ENCODE peak calls at places on chromosomes 13 and 19, in seven cellular contexts. One of them, this sample, is unnamed.

GRCh38 chr13:35191883-35192282 is 249.8 kb downstream of the NBEA start:
- DNase-seq in neuronal stem cell: no peak
- DNase-seq in esophagus muscularis mucosa: no peak
- DNase-seq in thoracic aorta: no peak
- DNase-seq in A549: no peak
- DNase-seq in uterus: no peak
- DNase-seq in caudate nucleus: no peak
- DNase-seq in this sample: no peak

GRCh38 chr19:28171983-28172382 is 1041.0 kb downstream of the UQCRFS1 start:
- DNase-seq in neuronal stem cell: no peak
- DNase-seq in thoracic aorta: no peak
- DNase-seq in A549: no peak
- DNase-seq in esophagus muscularis mucosa: no peak
- DNase-seq in caudate nucleus: no peak
- DNase-seq in uterus: no peak
- DNase-seq in this sample: no peak

GRCh38 chr19:1651548-1652394 is 644 bp downstream of the TCF3 start:
- DNase-seq in caudate nucleus: no peak
- DNase-seq in esophagus muscularis mucosa: no peak
- DNase-seq in neuronal stem cell: peak
- DNase-seq in uterus: peak
- DNase-seq in thoracic aorta: no peak
- DNase-seq in A549: peak
- DNase-seq in this sample: peak

GRCh38 chr19:57708641-57709354 is at the start of gene ZNF154:
- DNase-seq in thoracic aorta: no peak
- DNase-seq in uterus: no peak
- DNase-seq in esophagus muscularis mucosa: no peak
- DNase-seq in caudate nucleus: peak
- DNase-seq in A549: no peak
- DNase-seq in neuronal stem cell: peak
- DNase-seq in this sample: no peak

GRCh38 chr19:18737337-18737953 is 53.7 kb downstream of the COMP start:
- DNase-seq in esophagus muscularis mucosa: no peak
- DNase-seq in caudate nucleus: peak
- DNase-seq in neuronal stem cell: no peak
- DNase-seq in thoracic aorta: no peak
- DNase-seq in uterus: no peak
- DNase-seq in A549: no peak
- DNase-seq in this sample: no peak

GRCh38 chr13:33945477-33945876 is 127.5 kb downstream of the RFC3 start:
- DNase-seq in esophagus muscularis mucosa: no peak
- DNase-seq in caudate nucleus: no peak
- DNase-seq in thoracic aorta: no peak
- DNase-seq in uterus: no peak
- DNase-seq in A549: no peak
- DNase-seq in neuronal stem cell: no peak
- DNase-seq in this sample: no peak

GRCh38 chr13:83907196-83907989 is 25.1 kb upstream of the SLITRK1 start:
- DNase-seq in esophagus muscularis mucosa: no peak
- DNase-seq in A549: no peak
- DNase-seq in caudate nucleus: no peak
- DNase-seq in thoracic aorta: no peak
- DNase-seq in neuronal stem cell: no peak
- DNase-seq in uterus: no peak
- DNase-seq in this sample: no peak

GRCh38 chr19:8592231-8593009 is 15.2 kb upstream of the MYO1F start:
- DNase-seq in caudate nucleus: peak
- DNase-seq in neuronal stem cell: peak
- DNase-seq in esophagus muscularis mucosa: peak
- DNase-seq in A549: peak
- DNase-seq in uterus: peak
- DNase-seq in thoracic aorta: peak
- DNase-seq in this sample: peak

GRCh38 chr19:6108721-6109633 is 1.3 kb downstream of the RFX2 start:
- DNase-seq in A549: no peak
- DNase-seq in thoracic aorta: peak
- DNase-seq in esophagus muscularis mucosa: peak
- DNase-seq in neuronal stem cell: no peak
- DNase-seq in caudate nucleus: peak
- DNase-seq in uterus: peak
- DNase-seq in this sample: peak

GRCh38 chr13:95300625-95301134 is 571 bp downstream of the ABCC4 start:
- DNase-seq in caudate nucleus: peak
- DNase-seq in thoracic aorta: no peak
- DNase-seq in A549: peak
- DNase-seq in neuronal stem cell: peak
- DNase-seq in esophagus muscularis mucosa: no peak
- DNase-seq in uterus: peak
- DNase-seq in this sample: no peak

GRCh38 chr13:95296326-95296939 is 4.8 kb downstream of the ABCC4 start:
- DNase-seq in uterus: no peak
- DNase-seq in neuronal stem cell: no peak
- DNase-seq in caudate nucleus: no peak
- DNase-seq in thoracic aorta: no peak
- DNase-seq in A549: peak
- DNase-seq in esophagus muscularis mucosa: no peak
- DNase-seq in this sample: no peak

GRCh38 chr13:95298169-95298940 is 2.9 kb downstream of the ABCC4 start:
- DNase-seq in uterus: no peak
- DNase-seq in A549: no peak
- DNase-seq in neuronal stem cell: no peak
- DNase-seq in caudate nucleus: no peak
- DNase-seq in thoracic aorta: no peak
- DNase-seq in esophagus muscularis mucosa: no peak
- DNase-seq in this sample: no peak

GRCh38 chr13:95301135-95301946 is at the start of gene ABCC4:
- DNase-seq in uterus: peak
- DNase-seq in caudate nucleus: peak
- DNase-seq in A549: peak
- DNase-seq in esophagus muscularis mucosa: no peak
- DNase-seq in neuronal stem cell: peak
- DNase-seq in thoracic aorta: no peak
- DNase-seq in this sample: no peak

DNA sequence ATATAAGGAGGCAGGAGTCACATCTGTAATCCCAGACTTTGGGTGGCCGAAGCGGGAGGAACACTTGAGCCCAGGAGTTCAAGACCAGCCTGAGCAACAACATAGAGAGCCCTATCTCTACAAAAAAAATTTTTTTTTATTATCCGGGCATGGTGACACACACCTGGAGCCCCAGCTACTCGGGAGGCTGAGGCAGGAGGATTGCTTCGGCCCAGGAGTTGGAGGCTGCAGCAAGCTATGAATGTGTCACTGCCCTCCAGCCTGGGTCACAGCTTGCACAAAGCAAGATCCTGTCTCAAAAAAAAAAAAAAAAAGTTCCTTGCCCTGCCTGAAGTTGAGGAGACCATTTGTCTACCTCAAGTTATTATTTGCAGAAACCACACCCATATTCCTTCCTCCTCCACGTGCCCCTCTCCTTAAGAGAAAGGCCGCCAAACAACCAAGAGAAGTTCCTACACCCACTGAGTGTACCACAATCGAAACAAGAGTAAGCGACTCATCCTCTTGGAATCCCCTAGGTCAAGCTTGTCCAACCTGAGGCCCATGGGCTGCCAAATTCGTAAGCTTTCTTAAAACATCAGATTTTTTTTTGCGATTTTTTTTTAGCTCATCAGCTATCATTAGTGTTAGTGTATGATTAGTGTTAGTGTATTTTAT is 2.2 kb downstream of the ABCC4 start:
- DNase-seq in neuronal stem cell: no peak
- DNase-seq in esophagus muscularis mucosa: no peak
- DNase-seq in uterus: no peak
- DNase-seq in caudate nucleus: no peak
- DNase-seq in thoracic aorta: no peak
- DNase-seq in A549: no peak
- DNase-seq in this sample: no peak
- H3K27ac ChIP-seq in neuronal stem cell: no peak
- H3K27ac ChIP-seq in esophagus muscularis mucosa: no peak
- H3K27ac ChIP-seq in uterus: peak
- H3K27ac ChIP-seq in caudate nucleus: no peak
- H3K27ac ChIP-seq in thoracic aorta: no peak
- H3K27ac ChIP-seq in A549: peak
- H3K27ac ChIP-seq in this sample: no peak

GRCh38 chr19:35265126-35265995 is 3.4 kb upstream of the USF2 start:
- DNase-seq in thoracic aorta: no peak
- DNase-seq in esophagus muscularis mucosa: no peak
- DNase-seq in uterus: peak
- DNase-seq in neuronal stem cell: no peak
- DNase-seq in caudate nucleus: no peak
- DNase-seq in A549: no peak
- DNase-seq in this sample: no peak

GRCh38 chr19:35262101-35262761 is 6.5 kb upstream of the USF2 start:
- DNase-seq in esophagus muscularis mucosa: no peak
- DNase-seq in caudate nucleus: no peak
- DNase-seq in A549: no peak
- DNase-seq in uterus: no peak
- DNase-seq in neuronal stem cell: no peak
- DNase-seq in thoracic aorta: no peak
- DNase-seq in this sample: peak

GRCh38 chr19:35260694-35261304 is 8.0 kb upstream of the USF2 start:
- DNase-seq in esophagus muscularis mucosa: no peak
- DNase-seq in neuronal stem cell: no peak
- DNase-seq in uterus: no peak
- DNase-seq in caudate nucleus: no peak
- DNase-seq in thoracic aorta: no peak
- DNase-seq in A549: no peak
- DNase-seq in this sample: no peak

GRCh38 chr19:35264281-35265125 is 4.3 kb upstream of the USF2 start:
- DNase-seq in esophagus muscularis mucosa: no peak
- DNase-seq in uterus: peak
- DNase-seq in thoracic aorta: no peak
- DNase-seq in A549: no peak
- DNase-seq in caudate nucleus: no peak
- DNase-seq in neuronal stem cell: no peak
- DNase-seq in this sample: peak

GRCh38 chr19:35261356-35262100 is 7.2 kb upstream of the USF2 start:
- DNase-seq in uterus: no peak
- DNase-seq in esophagus muscularis mucosa: no peak
- DNase-seq in thoracic aorta: no peak
- DNase-seq in caudate nucleus: no peak
- DNase-seq in neuronal stem cell: no peak
- DNase-seq in A549: no peak
- DNase-seq in this sample: peak
- H3K27ac ChIP-seq in uterus: no peak
- H3K27ac ChIP-seq in esophagus muscularis mucosa: no peak
- H3K27ac ChIP-seq in thoracic aorta: no peak
- H3K27ac ChIP-seq in caudate nucleus: peak
- H3K27ac ChIP-seq in neuronal stem cell: no peak
- H3K27ac ChIP-seq in A549: no peak
- H3K27ac ChIP-seq in this sample: peak

DNA sequence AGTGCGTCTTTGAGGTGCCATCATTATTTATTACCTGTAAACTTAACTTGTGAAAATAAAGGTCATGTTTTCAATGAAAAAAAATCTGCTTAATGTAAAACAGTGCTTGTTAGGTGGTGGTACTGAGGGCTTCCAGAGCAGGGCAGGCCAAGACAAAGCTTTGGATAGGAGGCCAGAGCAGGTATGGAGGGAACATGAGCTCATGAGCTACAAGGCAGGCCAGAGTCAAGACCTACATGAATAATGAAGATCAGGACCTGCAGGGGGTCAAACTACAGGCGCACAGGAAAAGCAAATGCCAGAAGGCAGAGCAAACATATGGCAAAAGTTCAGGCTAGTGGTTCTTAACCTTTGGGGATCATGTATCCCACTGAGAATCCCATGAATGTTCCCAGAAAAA is 343.5 kb downstream of the GPC5 start:
- DNase-seq in A549: no peak
- DNase-seq in uterus: no peak
- DNase-seq in caudate nucleus: no peak
- DNase-seq in esophagus muscularis mucosa: no peak
- DNase-seq in thoracic aorta: no peak
- DNase-seq in neuronal stem cell: no peak
- DNase-seq in this sample: no peak
- H3K27ac ChIP-seq in A549: no peak
- H3K27ac ChIP-seq in uterus: no peak
- H3K27ac ChIP-seq in caudate nucleus: no peak
- H3K27ac ChIP-seq in esophagus muscularis mucosa: no peak
- H3K27ac ChIP-seq in thoracic aorta: no peak
- H3K27ac ChIP-seq in neuronal stem cell: no peak
- H3K27ac ChIP-seq in this sample: no peak

DNA sequence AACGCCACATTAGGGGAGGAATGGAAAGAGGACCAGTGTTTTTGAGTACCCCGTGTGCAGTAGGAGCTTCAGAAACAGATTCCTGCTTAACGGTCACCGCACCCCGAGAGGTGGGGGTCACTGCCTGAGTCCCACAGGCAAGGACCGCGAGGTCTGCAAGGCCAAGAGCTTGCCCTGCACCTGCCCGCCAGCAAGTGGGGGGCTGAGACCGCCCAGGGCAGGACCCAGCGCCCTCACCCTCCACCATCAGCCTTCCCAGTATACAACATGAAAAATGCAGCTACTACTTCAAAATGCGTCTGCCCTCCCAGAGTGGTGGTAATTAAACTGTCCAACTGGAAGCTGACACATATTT is 44.9 kb downstream of the COL4A1 start:
- DNase-seq in neuronal stem cell: no peak
- DNase-seq in caudate nucleus: no peak
- DNase-seq in esophagus muscularis mucosa: no peak
- DNase-seq in uterus: no peak
- DNase-seq in thoracic aorta: no peak
- DNase-seq in A549: no peak
- DNase-seq in this sample: no peak
- H3K27ac ChIP-seq in neuronal stem cell: no peak
- H3K27ac ChIP-seq in caudate nucleus: no peak
- H3K27ac ChIP-seq in esophagus muscularis mucosa: peak
- H3K27ac ChIP-seq in uterus: peak
- H3K27ac ChIP-seq in thoracic aorta: peak
- H3K27ac ChIP-seq in A549: no peak
- H3K27ac ChIP-seq in this sample: no peak

GRCh38 chr13:113298001-113298945 is 1.2 kb downstream of the LAMP1 start:
- DNase-seq in neuronal stem cell: no peak
- DNase-seq in caudate nucleus: no peak
- DNase-seq in A549: no peak
- DNase-seq in esophagus muscularis mucosa: no peak
- DNase-seq in thoracic aorta: no peak
- DNase-seq in uterus: no peak
- DNase-seq in this sample: no peak
- H3K27ac ChIP-seq in neuronal stem cell: no peak
- H3K27ac ChIP-seq in caudate nucleus: no peak
- H3K27ac ChIP-seq in A549: peak
- H3K27ac ChIP-seq in esophagus muscularis mucosa: peak
- H3K27ac ChIP-seq in thoracic aorta: peak
- H3K27ac ChIP-seq in uterus: peak
- H3K27ac ChIP-seq in this sample: peak

GRCh38 chr19:35130761-35131720 is 3.8 kb downstream of the LGI4 start:
- DNase-seq in A549: no peak
- DNase-seq in uterus: no peak
- DNase-seq in caudate nucleus: no peak
- DNase-seq in esophagus muscularis mucosa: no peak
- DNase-seq in neuronal stem cell: no peak
- DNase-seq in thoracic aorta: no peak
- DNase-seq in this sample: no peak
- H3K27ac ChIP-seq in A549: peak
- H3K27ac ChIP-seq in uterus: no peak
- H3K27ac ChIP-seq in caudate nucleus: no peak
- H3K27ac ChIP-seq in esophagus muscularis mucosa: no peak
- H3K27ac ChIP-seq in neuronal stem cell: no peak
- H3K27ac ChIP-seq in thoracic aorta: no peak
- H3K27ac ChIP-seq in this sample: no peak

This sample was measured in breast epithelium.